ENCODE peak calls at places on chromosomes 11 and 22, in ten cellular contexts. V is GM23338, U is heart left ventricle, E is trophoblast cell, T is aorta, X is foreskin keratinocyte, F is right lobe of liver, Z is sigmoid colon, R is small intestine, A is fibroblast of lung. S is an unnamed sample.

GRCh38 chr11:77211040-77211451 is 83.0 kb downstream of the MYO7A start:
- DNase-seq in X (no peak), U (no peak), E (no peak), R (no peak), Z (no peak), A (no peak), T (no peak), F (no peak), V (no peak), S (no peak)

GRCh38 chr11:75311858-75312288 is 39.6 kb downstream of the ARRB1 start:
- DNase-seq in E (no peak), Z (peak; percentile 91), A (peak; percentile 31), R (peak; percentile 61), V (no peak), U (peak; percentile 91), T (peak; percentile 91), F (no peak), X (no peak), S (no peak)

GRCh38 chr11:6402561-6402981 is 12.3 kb downstream of the SMPD1 start:
- DNase-seq in V (no peak), T (no peak), U (no peak), R (peak; percentile 74), Z (no peak), A (no peak), X (no peak), F (no peak), E (no peak), S (no peak)

GRCh38 chr22:19637405-19638281 is 76.7 kb upstream of the SEPTIN5 start:
- DNase-seq in Z (peak; percentile 37), E (no peak), A (no peak), T (peak; percentile 63), X (no peak), V (no peak), R (no peak), F (no peak), U (no peak), S (peak; percentile 39)

GRCh38 chr11:79506124-79506523 is 65.3 kb upstream of the TENM4 start:
- DNase-seq in A (no peak), V (no peak), X (no peak), E (no peak), F (no peak), U (no peak), Z (no peak), R (no peak), T (no peak), S (no peak)

GRCh38 chr11:17810736-17811135 is 76.2 kb downstream of the KCNC1 start:
- DNase-seq in X (no peak), Z (no peak), U (no peak), E (peak; percentile 26), R (no peak), T (no peak), F (no peak), V (no peak), A (peak; percentile 33), S (no peak)

GRCh38 chr11:28342704-28343103 is 234.5 kb downstream of the METTL15 start:
- DNase-seq in V (no peak), T (no peak), F (no peak), Z (no peak), U (no peak), R (no peak), A (peak; percentile 39), E (no peak), X (no peak), S (no peak)

GRCh38 chr11:93444671-93445073 is 98.5 kb downstream of the SMCO4 start:
- DNase-seq in R (no peak), V (peak; percentile 88), T (no peak), Z (no peak), A (no peak), U (no peak), E (no peak), X (no peak), F (no peak), S (peak; percentile 93)

DNA sequence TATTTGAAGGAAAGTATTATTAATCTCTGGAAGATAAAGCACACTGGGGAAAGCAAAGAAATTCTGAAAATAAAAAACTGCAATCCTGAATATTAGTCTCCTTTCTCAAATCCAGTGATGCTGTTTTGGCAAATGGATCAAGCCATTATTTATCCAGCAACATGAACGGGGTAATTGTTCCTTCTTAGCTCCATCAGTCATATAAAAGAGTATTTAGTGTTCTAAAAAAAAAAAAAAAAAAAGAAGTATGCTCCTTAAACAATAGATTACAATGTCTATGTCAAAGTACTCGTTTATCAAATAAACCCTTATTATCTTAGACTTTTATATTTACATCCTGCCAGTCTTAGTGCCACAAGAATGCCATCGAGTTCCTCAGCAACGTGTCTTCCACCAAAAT is 1.3 kb downstream of the RDX start:
- DNase-seq in A (no peak), T (no peak), R (no peak), F (no peak), E (no peak), V (no peak), X (no peak), U (no peak), Z (no peak), S (no peak)
- H3K27me3 ChIP-seq in A (no peaks in the 10 kb centered on the region), T (no peaks in the 10 kb centered on the region), R (no peaks in the 10 kb centered on the region), F (no peaks in the 10 kb centered on the region), E (no peaks in the 10 kb centered on the region), V (no peaks in the 10 kb centered on the region), X (no peaks in the 10 kb centered on the region), U (no peaks in the 10 kb centered on the region), Z (no peaks in the 10 kb centered on the region), S (no peaks in the 10 kb centered on the region)

GRCh38 chr11:103805688-103806009 is 230.8 kb upstream of the DDI1 start:
- DNase-seq in X (no peak), Z (no peak), A (no peak), T (no peak), R (no peak), F (no peak), U (no peak), V (no peak), E (no peak), S (no peak)

GRCh38 chr11:103798456-103798855 is 238.0 kb upstream of the DDI1 start:
- DNase-seq in V (no peak), X (no peak), T (no peak), R (no peak), E (no peak), F (no peak), U (no peak), Z (no peak), A (peak; percentile 54), S (no peak)

GRCh38 chr11:103803062-103803461 is 233.4 kb upstream of the DDI1 start:
- DNase-seq in V (no peak), U (no peak), R (no peak), Z (no peak), T (no peak), X (peak; percentile 48), F (no peak), E (no peak), A (no peak), S (peak; percentile 50)

GRCh38 chr11:103798029-103798428 is 238.4 kb upstream of the DDI1 start:
- DNase-seq in X (no peak), U (no peak), T (no peak), Z (no peak), E (no peak), F (no peak), V (no peak), R (no peak), A (peak; percentile 56), S (no peak)

DNA sequence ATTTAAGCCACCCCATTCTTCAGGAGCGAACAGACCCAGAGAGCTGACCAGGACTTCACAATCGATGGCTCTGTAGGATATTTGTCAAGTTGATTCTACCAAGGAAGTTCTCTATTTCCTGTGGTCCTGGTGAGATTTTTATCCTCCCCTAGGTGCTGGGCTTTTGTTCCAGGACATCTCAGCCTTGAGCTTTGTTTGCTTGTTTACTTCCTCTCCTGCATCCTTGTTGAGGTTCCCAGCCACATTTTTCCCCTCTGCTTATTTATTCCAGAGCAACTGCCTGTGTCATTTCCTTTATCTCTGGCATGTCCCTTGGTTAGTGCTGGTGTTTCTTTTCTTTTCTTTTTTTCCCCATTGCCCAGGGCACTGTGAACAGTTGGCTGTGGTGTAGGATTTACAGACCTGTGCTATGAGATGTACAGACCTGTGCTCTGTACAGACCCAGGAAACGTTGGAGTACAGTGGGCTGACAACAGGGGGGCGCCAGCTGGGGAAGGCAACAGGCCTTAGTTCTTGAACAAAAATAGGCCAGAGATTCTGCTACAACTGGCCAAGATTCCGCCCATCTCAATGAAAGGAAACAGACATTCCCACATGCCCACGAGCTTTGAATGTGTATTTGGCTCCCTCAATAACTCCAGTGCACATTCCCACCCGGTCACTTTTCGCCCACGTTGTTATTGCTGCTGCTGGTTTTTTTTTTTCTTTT is 235.9 kb upstream of the DDI1 start:
- DNase-seq in T (peak; percentile 27), Z (no peak), U (peak; percentile 61), X (no peak), A (no peak), E (no peak), V (peak; percentile 35), R (no peak), F (no peak), S (peak; percentile 74)
- H3K27me3 ChIP-seq in T (no peaks in the 10 kb centered on the region), Z (no peaks in the 10 kb centered on the region), U (no peaks in the 10 kb centered on the region), X (no peaks in the 10 kb centered on the region), A (no peaks in the 10 kb centered on the region), E (no peaks in the 10 kb centered on the region), V (no peaks in the 10 kb centered on the region), R (no peaks in the 10 kb centered on the region), F (no peaks in the 10 kb centered on the region), S (no peaks in the 10 kb centered on the region)

DNA sequence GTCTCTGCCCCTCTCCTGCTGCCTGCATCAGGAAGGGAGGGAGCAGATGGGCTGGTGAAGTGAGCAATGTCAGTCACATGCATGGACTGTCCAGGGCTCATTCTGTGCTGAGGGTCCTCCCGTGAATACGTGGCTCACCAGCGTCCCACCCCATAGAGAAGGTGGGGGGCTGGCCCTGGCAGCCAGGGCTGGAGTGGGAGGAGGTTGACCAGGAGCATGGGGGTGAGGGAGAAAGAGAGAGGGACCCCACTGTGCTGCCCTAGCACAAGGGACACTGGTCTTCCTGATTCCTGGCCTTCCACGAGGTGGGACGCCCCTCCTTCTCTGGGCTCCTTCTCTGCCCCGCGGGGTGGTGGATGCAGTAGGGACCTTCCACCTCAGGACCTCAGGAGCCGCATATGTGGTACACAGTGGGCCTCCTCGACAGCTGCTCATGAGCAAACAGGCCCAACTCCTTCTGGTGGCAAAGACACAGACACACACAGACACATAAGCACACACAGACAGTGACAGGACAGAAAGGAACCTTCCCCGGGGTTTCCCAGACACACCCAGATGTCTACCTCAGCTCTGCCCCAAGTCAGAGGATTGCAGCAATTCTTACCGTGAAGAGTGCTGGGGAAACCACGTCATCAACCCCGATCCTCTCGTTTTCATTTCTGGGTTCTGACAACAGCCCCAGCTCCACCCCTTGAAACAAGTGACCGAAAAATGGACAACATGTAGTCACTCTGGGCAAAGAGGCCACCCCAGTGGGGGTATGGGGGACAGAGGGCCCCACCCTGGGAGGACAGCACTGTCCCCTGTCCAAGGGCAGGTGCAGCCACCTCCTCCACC is 3.6 kb upstream of the APOBEC3A start:
- DNase-seq in Z (peak; percentile 54), E (peak; percentile 50), X (peak; percentile 79), F (no peak), R (peak; percentile 35), T (peak; percentile 45), A (no peak), U (no peak), V (no peak), S (no peak)
- H3K27me3 ChIP-seq in Z (no peaks in the 10 kb centered on the region), E (no peaks in the 10 kb centered on the region), X (peaks cover 52% of the 10 kb centered on the region), F (no peaks in the 10 kb centered on the region), R (no peaks in the 10 kb centered on the region), T (no peaks in the 10 kb centered on the region), A (peaks cover 9% of the 10 kb centered on the region), U (no peaks in the 10 kb centered on the region), V (no peaks in the 10 kb centered on the region), S (peaks cover 8% of the 10 kb centered on the region)

GRCh38 chr11:128520886-128521696 is 66.3 kb downstream of the ETS1 start:
- DNase-seq in T (no peak), E (no peak), U (no peak), V (no peak), R (no peak), A (no peak), X (no peak), Z (no peak), F (no peak), S (no peak)

GRCh38 chr11:128521697-128522062 is 65.7 kb downstream of the ETS1 start:
- DNase-seq in Z (no peak), U (peak; percentile 61), R (no peak), X (no peak), T (no peak), F (peak; percentile 38), V (no peak), E (no peak), A (no peak), S (no peak)

GRCh38 chr11:128518493-128519207 is 68.7 kb downstream of the ETS1 start:
- DNase-seq in F (no peak), V (no peak), A (peak; percentile 38), T (no peak), E (no peak), U (no peak), R (no peak), Z (no peak), X (no peak), S (no peak)

GRCh38 chr11:128519353-128519752 is 68.0 kb downstream of the ETS1 start:
- DNase-seq in V (no peak), E (no peak), Z (no peak), F (no peak), R (no peak), A (peak; percentile 31), T (no peak), U (no peak), X (no peak), S (no peak)

GRCh38 chr11:128520206-128520885 is 67.0 kb downstream of the ETS1 start:
- DNase-seq in F (no peak), T (no peak), R (no peak), Z (no peak), V (no peak), A (peak; percentile 32), X (no peak), E (no peak), U (no peak), S (no peak)
- H3K27me3 ChIP-seq in F (no peaks in the 10 kb centered on the region), T (no peaks in the 10 kb centered on the region), R (no peaks in the 10 kb centered on the region), Z (no peaks in the 10 kb centered on the region), V (peaks cover 14% of the 10 kb centered on the region), A (no peaks in the 10 kb centered on the region), X (no peaks in the 10 kb centered on the region), E (no peaks in the 10 kb centered on the region), U (no peaks in the 10 kb centered on the region), S (peaks cover 7% of the 10 kb centered on the region)

S was measured in endodermal cell.